ENCODE peak calls at places on chromosome 7, in seven cellular contexts. Y is neural progenitor cell, P is breast epithelium, H is nephron progenitor cell, J is kidney epithelial cell, U is ovary, L is cardiac muscle cell. V is an unnamed sample.
A peak's percentile ranks its signal among the peaks of the same experiment; 100 is the strongest.

GRCh38 chr7:150990416-150991186 is at the start of gene NOS3:
- DNase-seq in U (no peak), J (no peak), P (no peak), H (no peak), L (no peak), Y (no peak), V (peak; percentile 24)

GRCh38 chr7:129401968-129402860 is 32.0 kb upstream of the STRIP2 start:
- DNase-seq in H (no peak), U (no peak), J (no peak), L (no peak), P (no peak), Y (no peak), V (peak; percentile 30)

GRCh38 chr7:157477550-157478212 is 140.9 kb downstream of the DNAJB6 start:
- DNase-seq in P (no peak), Y (no peak), L (no peak), U (peak; percentile 21), J (no peak), H (no peak), V (no peak)

GRCh38 chr7:104960741-104961479 is 53.1 kb upstream of the KMT2E start:
- DNase-seq in H (no peak), P (no peak), U (no peak), J (no peak), Y (no peak), L (no peak), V (peak; percentile 62)

GRCh38 chr7:105715528-105715927 is 134.2 kb upstream of the EFCAB10 start:
- DNase-seq in H (no peak), J (no peak), Y (no peak), L (no peak), P (no peak), U (no peak), V (no peak)

GRCh38 chr7:92625617-92626016 is 35.4 kb upstream of the FAM133B start:
- DNase-seq in H (no peak), J (no peak), P (no peak), U (no peak), Y (no peak), L (no peak), V (no peak)

GRCh38 chr7:46191776-46192175 is 270.7 kb upstream of the IGFBP3 start:
- DNase-seq in P (no peak), U (no peak), H (no peak), L (no peak), Y (no peak), J (no peak), V (no peak)

GRCh38 chr7:44629825-44630580 is 23.6 kb downstream of the OGDH start:
- DNase-seq in Y (no peak), L (peak; percentile 27), H (no peak), P (no peak), J (no peak), U (no peak), V (no peak)

DNA sequence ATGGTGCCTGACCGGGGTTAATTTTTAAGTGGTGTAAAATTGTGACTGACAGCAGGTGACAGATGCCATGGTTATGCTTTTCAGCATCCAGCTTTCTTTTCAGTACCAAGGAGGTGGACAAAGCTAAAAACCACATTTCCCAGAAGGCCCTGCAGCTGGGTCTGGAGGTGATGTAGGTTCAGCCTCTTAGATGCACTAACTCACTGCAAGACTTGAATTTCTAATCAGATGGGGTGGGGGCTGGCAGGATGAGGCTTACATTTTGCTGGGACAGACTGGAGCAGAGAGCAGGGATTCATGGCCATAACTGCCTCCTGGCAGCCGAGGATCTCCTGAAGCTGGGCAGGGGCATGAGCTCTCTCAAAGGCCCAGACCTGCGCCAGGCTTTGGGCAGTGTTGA is 52.4 kb downstream of the PDIA4 start:
- DNase-seq in J (no peak), H (no peak), P (no peak), U (no peak), Y (no peak), L (no peak), V (no peak)
- TF ChIP-seq CTCF in J (no peak), H (no peak), P (no peak), U (no peak), Y (no peak), L (no peak), V (no peak)

GRCh38 chr7:137363683-137364082 is 20.1 kb upstream of the PTN start:
- DNase-seq in U (no peak), L (no peak), J (no peak), P (no peak), H (no peak), Y (no peak), V (no peak)
- TF ChIP-seq CTCF in U (no peak), L (no peak), J (no peak), P (no peak), H (no peak), Y (no peak), V (no peak)

GRCh38 chr7:2802504-2803341 is 41.4 kb downstream of the GNA12 start:
- DNase-seq in P (no peak), Y (peak; percentile 50), J (no peak), L (no peak), H (no peak), U (no peak), V (peak; percentile 39)

GRCh38 chr7:2803342-2803692 is 40.8 kb downstream of the GNA12 start:
- DNase-seq in J (no peak), U (no peak), P (no peak), H (no peak), L (no peak), Y (no peak), V (no peak)

GRCh38 chr7:2800923-2801682 is 43.0 kb downstream of the GNA12 start:
- DNase-seq in J (no peak), L (no peak), U (peak; percentile 78), H (no peak), Y (no peak), P (no peak), V (peak; percentile 43)

GRCh38 chr7:2803755-2804154 is 40.4 kb downstream of the GNA12 start:
- DNase-seq in H (no peak), Y (no peak), L (no peak), U (no peak), P (no peak), J (no peak), V (no peak)

DNA sequence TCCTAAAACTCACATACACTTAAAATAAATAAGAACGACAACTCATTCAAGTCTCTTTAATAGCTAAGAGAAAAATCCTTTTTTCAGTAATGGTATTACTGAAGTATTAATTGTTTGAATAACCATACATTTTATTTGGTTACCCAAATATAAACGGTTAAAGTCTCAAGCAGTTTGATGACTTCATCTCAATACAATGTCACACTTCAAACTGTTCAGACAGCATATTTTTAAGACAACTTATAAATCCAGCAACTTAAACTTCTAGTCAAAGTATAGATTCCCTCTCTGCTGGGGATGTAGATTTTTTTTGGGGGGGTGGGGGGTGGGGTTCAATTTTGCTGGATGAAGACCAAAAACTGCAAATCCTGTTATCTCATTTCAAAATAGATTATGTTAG is 42.0 kb downstream of the GNA12 start:
- DNase-seq in U (no peak), Y (no peak), H (no peak), J (no peak), P (no peak), L (no peak), V (no peak)
- TF ChIP-seq CTCF in U (no peak), Y (no peak), H (no peak), J (no peak), P (no peak), L (no peak), V (no peak)

DNA sequence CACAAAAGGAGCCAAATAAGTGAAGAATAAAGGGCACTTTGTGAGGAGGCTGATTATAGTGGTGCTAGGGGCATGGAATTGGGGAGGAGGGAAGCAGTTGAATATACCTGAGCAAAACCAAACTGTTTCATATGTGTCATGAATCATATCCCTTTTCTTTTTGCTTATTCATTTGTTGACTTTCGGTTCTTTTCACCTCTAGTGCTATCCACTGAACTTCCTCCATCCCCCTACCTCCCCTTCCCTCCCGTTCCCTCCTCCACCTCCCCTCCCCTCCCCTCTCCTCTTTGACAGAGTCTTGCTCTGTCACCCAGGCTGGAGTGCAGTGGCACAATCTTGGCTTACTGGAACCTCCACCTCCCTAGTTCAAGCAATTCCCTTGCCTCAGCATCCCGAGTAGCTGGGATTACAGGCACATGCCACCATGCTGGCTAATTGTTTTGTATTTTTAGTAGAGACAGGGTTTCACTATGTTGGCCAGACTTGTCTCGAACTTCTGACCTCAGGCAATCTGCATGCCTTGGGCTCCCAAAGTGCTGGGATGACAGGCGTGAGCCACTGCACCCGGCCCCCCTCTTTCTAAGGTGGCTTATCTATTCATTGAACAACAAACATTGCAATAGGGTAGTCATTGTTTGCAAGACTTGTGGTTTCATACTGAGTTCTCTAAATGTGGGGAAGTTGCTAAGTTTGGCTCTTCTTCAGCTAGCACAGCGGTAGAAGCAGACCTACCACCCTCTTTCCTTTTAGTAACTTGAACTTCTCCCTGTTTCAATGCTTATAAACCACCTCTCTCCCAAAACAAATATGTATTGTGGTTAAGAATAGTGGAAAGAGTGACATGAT is 150.4 kb upstream of the PRPS1L1 start:
- DNase-seq in Y (no peak), H (no peak), P (no peak), J (no peak), U (no peak), L (no peak), V (peak; percentile 3)
- TF ChIP-seq CTCF in Y (no peak), H (no peak), P (no peak), J (no peak), U (no peak), L (no peak), V (no peak)

GRCh38 chr7:137986252-137987010 is 15.5 kb downstream of the CREB3L2 start:
- DNase-seq in J (no peak), U (peak; percentile 61), Y (no peak), H (no peak), P (no peak), L (no peak), V (no peak)
- TF ChIP-seq CTCF in J (no peak), U (no peak), Y (no peak), H (no peak), P (no peak), L (no peak), V (no peak)

DNA sequence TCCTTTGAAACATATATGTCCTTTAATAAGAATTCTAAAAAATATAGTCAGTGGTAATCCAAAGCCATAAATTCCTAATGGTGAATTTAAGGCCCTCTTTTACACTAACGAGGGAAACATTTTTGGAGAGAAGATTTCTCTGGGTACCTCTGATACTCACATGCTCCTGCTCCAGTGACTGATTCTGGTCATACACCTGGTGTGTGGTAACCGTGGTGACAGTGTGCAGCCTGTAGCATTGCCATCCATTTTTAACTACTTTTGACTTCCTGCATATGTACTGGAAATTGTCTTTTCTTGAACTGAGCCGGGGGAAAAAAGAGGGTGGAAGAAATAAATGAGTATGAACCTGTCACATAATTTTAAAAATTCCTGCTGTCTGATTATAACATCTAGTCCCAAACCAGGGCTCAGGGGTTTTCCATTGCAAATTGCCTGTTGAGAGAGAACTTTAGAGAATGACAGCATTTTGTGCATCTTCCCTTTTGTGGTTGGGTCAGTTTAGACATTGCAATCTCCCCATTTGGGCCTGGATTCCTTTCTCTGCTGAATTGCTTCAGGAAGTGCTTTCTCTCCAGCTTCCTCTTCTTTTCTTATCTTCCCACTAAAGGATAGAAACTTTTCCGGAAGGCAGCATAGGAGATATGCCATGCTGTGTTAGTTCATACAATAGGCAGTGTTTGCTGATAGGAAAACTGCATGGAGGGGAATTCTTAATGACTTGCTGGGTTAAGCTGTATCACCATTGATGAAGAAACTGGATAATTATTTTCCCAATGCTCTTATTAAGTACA is 125.5 kb downstream of the GRM3 start:
- DNase-seq in Y (no peak), J (no peak), L (no peak), U (no peak), P (no peak), H (no peak), V (no peak)
- TF ChIP-seq CTCF in Y (no peak), J (no peak), L (no peak), U (no peak), P (no peak), H (no peak), V (no peak)

GRCh38 chr7:56063882-56064625 is at the start of gene SUMF2:
- DNase-seq in L (peak; percentile 97), H (peak; percentile 95), U (peak; percentile 94), P (peak; percentile 85), J (no peak), Y (peak; percentile 97), V (peak; percentile 90)
- TF ChIP-seq CTCF in L (peak; percentile 20), H (peak; percentile 9), U (peak; percentile 40), P (no peak), J (no peak), Y (peak; percentile 34), V (no peak)

GRCh38 chr7:121605297-121605640 is 209.2 kb upstream of the FAM3C start:
- DNase-seq in H (no peak), Y (no peak), L (peak; percentile 11), J (no peak), P (no peak), U (no peak), V (peak; percentile 28)
- TF ChIP-seq CTCF in H (no peak), Y (peak; percentile 9), L (peak; percentile 32), J (no peak), P (no peak), U (no peak), V (peak; percentile 33)